ENCODE peak calls at places on chromosomes 6 and 20, in six cellular contexts. V, J, P, D, Z and U are unnamed samples.

GRCh38 chr6:39393075-39393474 is 70.6 kb upstream of the KCNK16 start:
- DNase-seq in J (no peak), Z (no peak), D (no peak), P (no peak), V (no peak), U (no peak)

GRCh38 chr6:27161946-27162603 is 85.4 kb upstream of the PRSS16 start:
- DNase-seq in D (no peak), P (no peak), V (no peak), Z (no peak), J (peak), U (no peak)

GRCh38 chr6:82951935-82952334 is 113.7 kb downstream of the UBE3D start:
- DNase-seq in P (no peak), V (no peak), J (no peak), D (no peak), Z (no peak), U (no peak)

GRCh38 chr6:147468634-147469033 is 39.9 kb upstream of the SAMD5 start:
- DNase-seq in Z (no peak), P (no peak), D (no peak), V (no peak), J (no peak), U (no peak)

GRCh38 chr6:45455408-45455807 is 77.7 kb upstream of the SUPT3H start:
- DNase-seq in V (no peak), D (no peak), Z (no peak), P (no peak), J (no peak), U (no peak)

GRCh38 chr20:57985278-57985677 is 243.2 kb downstream of the ANKRD60 start:
- DNase-seq in V (no peak), Z (no peak), J (no peak), P (no peak), D (no peak), U (no peak)

GRCh38 chr6:22904413-22904812 is 335.0 kb downstream of the HDGFL1 start:
- DNase-seq in P (no peak), J (no peak), D (no peak), Z (no peak), V (no peak), U (no peak)

GRCh38 chr6:55379486-55379885 is 52.2 kb downstream of the GFRAL start:
- DNase-seq in Z (no peak), D (no peak), J (no peak), P (no peak), V (no peak), U (no peak)

GRCh38 chr6:170279977-170280688 is 10.7 kb downstream of the DLL1 start:
- DNase-seq in J (peak), P (no peak), D (no peak), Z (no peak), V (peak), U (no peak)

GRCh38 chr6:6781172-6781876 is 192.8 kb downstream of the LY86 start:
- DNase-seq in V (no peak), P (peak), D (no peak), Z (no peak), J (no peak), U (peak)

GRCh38 chr6:82068721-82069120 is 178.8 kb downstream of the IBTK start:
- DNase-seq in J (no peak), P (no peak), D (no peak), Z (no peak), V (no peak), U (no peak)

GRCh38 chr6:6494677-6495076 is 93.8 kb upstream of the LY86 start:
- DNase-seq in J (peak), V (no peak), D (peak), Z (no peak), P (peak), U (peak)

GRCh38 chr6:102670756-102671155 is 1277.2 kb downstream of the GRIK2 start:
- DNase-seq in J (no peak), P (no peak), Z (no peak), D (no peak), V (no peak), U (no peak)

GRCh38 chr6:125076482-125076742 is 77.2 kb upstream of the TPD52L1 start:
- DNase-seq in Z (no peak), V (no peak), D (no peak), P (no peak), J (no peak), U (no peak)

GRCh38 chr20:38112943-38113294 is 52.2 kb downstream of the TGM2 start:
- DNase-seq in V (no peak), D (no peak), P (no peak), Z (no peak), J (no peak), U (no peak)

GRCh38 chr20:38114353-38114791 is 50.7 kb downstream of the TGM2 start:
- DNase-seq in P (no peak), J (no peak), D (no peak), Z (no peak), V (no peak), U (no peak)

GRCh38 chr20:38115205-38115604 is 49.9 kb downstream of the TGM2 start:
- DNase-seq in D (no peak), J (no peak), Z (no peak), V (no peak), P (no peak), U (no peak)

GRCh38 chr20:38112249-38112942 is 52.7 kb downstream of the TGM2 start:
- DNase-seq in D (no peak), Z (no peak), V (no peak), P (no peak), J (no peak), U (no peak)

GRCh38 chr20:38113401-38114325 is 51.4 kb downstream of the TGM2 start:
- DNase-seq in D (peak), V (no peak), P (no peak), Z (no peak), J (peak), U (peak)
- TF ChIP-seq CTCF in D (peak), V (no peak), P (no peak), Z (no peak), J (peak), U (no peak)

DNA sequence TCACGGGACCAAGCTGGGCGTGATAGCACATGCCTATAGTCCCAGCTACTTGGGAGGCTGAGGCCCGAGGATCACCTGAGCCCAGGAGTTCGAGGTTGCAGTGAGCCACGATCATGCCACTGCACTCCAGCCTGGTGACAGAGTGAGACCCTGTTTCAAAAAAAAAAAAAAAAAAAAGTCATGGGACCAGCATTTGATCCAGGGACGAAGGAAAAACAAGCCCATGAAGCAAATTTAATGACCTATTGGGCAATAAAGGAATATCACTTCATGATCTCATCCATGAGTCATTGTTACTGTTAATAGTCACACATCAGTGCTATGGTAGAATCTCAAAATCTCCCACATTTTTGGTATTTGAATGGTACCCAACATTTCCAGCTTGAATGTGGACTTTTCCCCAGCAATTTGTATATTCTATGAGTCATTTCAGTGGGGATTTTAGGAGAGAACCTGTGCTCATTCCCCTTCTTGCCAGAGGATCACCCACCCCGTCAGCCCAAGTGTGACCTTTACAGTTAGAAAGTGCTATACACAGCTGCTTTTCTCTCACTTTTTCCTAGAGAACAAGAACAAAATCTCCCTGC is 8.5 kb upstream of the SOD2 start:
- DNase-seq in P (peak), V (peak), D (no peak), J (no peak), Z (no peak), U (peak)
- H3K27ac ChIP-seq in P (peak), V (peak), D (no peak), J (no peak), Z (peak), U (peak)

DNA sequence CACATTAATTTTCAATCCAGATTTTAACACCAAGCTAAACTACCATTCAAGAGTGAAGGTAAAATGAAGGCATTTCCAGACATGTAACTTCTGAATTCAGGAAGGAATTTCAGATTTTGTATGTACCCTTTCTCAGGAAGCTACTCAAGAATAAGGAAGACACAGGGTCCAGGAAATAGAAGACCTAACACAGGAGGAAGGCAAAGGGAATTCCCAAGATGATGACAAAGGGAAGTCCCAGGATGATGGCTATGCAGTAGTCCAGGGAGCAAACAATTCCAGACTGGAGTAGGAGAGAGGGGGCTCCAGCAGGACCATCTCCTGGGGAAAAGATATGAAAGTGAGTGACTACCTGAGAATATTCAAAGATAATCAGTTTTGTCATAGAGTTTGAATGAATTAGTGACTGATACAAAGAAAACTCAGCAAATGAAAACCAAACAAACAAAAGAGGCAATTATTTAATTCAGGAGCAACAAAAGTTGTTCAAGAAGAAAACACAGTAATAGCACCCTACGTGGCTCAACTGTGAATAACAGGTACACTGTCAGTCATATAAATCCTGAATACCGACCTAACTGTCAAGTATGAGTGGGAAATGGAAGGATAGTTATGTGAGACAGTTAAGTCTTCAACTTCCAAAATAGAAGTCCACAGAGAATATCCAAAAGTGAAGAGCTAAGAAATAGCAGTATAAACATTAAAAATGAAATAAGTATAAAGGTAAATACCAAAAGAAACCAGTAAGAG is 4.0 kb downstream of the RNF24 start:
- DNase-seq in D (no peak), Z (no peak), J (no peak), P (no peak), V (no peak), U (no peak)
- TF ChIP-seq CTCF in D (no peak), Z (no peak), J (no peak), P (no peak), V (no peak), U (no peak)

DNA sequence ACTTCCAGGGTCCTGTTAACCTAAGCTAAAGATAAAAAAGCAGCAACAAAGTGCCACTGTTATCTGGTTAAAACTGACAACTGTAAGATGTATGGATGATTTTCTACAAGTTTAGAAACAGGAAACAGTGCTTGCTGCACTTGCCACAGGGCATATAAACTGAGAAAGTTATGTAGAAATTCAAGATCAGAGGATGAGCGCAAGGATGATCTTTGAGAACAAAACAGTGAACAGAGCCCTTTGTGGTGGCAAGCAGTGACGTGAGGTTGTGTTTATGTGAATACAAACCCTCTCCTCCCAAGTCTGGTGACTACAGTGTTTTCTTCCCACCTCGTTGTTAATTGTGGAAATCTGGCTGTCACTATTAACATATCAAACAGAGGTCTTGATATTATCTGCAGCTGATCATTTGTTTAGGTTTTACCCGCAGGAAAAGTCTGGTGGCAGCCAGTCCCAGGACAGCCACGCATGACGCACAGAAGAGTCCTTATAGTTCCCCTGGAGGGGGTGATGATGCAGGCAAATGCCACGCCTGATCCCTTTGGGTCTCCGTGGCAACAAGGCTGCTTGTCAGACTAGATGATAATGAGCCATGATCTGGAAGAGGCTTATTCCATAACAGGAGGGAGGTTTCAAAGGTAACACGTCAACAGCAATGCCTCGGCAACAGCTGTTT is 43.1 kb upstream of the TNFAIP3 start:
- DNase-seq in P (peak), V (peak), J (peak), Z (peak), D (no peak), U (no peak)
- H3K27ac ChIP-seq in P (no peak), V (peak), J (peak), Z (no peak), D (no peak), U (no peak)

GRCh38 chr20:5809495-5809894 is 59.3 kb downstream of the SHLD1 start:
- DNase-seq in P (no peak), Z (no peak), V (no peak), D (no peak), J (no peak), U (no peak)
- TF ChIP-seq CTCF in P (no peak), Z (no peak), V (no peak), D (peak), J (no peak), U (no peak)